ENCODE peak calls at places on chromosomes 4 and X, in six cellular contexts. L, B, X, D, G and Y are unnamed samples.

GRCh38 chr4:102574317-102574716 is 73.2 kb downstream of the NFKB1 start:
- DNase-seq in X (no peak), D (no peak), L (no peak), B (no peak), G (peak; percentile 19), Y (no peak)

GRCh38 chr4:5989236-5990225 is 28.7 kb downstream of the C4orf50 start:
- DNase-seq in L (peak; percentile 28), B (no peak), D (no peak), X (no peak), G (no peak), Y (no peak)

GRCh38 chrX:9535101-9535500 is 70.2 kb downstream of the TBL1X start:
- DNase-seq in L (no peak), G (no peak), X (no peak), D (no peak), B (no peak), Y (no peak)

GRCh38 chrX:2640436-2641150 is 50.5 kb upstream of the CD99 start:
- DNase-seq in G (no peak), X (no peak), L (no peak), D (no peak), B (no peak), Y (no peak)

GRCh38 chrX:24294619-24295018 is 19.2 kb downstream of the SUPT20HL2 start:
- DNase-seq in B (no peak), X (no peak), L (peak; percentile 46), D (peak; percentile 21), G (peak; percentile 49), Y (peak; percentile 59)

GRCh38 chr4:101178731-101179130 is 168.6 kb downstream of the PPP3CA start:
- DNase-seq in X (no peak), D (no peak), G (no peak), L (no peak), B (no peak), Y (no peak)

GRCh38 chr4:83910693-83911092 is 374.8 kb downstream of the GPAT3 start:
- DNase-seq in B (no peak), G (no peak), D (no peak), L (no peak), X (no peak), Y (no peak)

GRCh38 chr4:187612211-187612780 is 383.3 kb upstream of the ZFP42 start:
- DNase-seq in D (no peak), B (no peak), L (peak; percentile 51), G (no peak), X (no peak), Y (no peak)

GRCh38 chrX:68072016-68072415 is 361.3 kb downstream of the OPHN1 start:
- DNase-seq in B (no peak), X (no peak), L (no peak), D (no peak), G (no peak), Y (no peak)

GRCh38 chr4:89254847-89255246 is 52.8 kb downstream of the GPRIN3 start:
- DNase-seq in B (no peak), G (peak; percentile 39), L (no peak), D (no peak), X (peak; percentile 51), Y (peak; percentile 46)

GRCh38 chrX:48531359-48531954 is 8.1 kb upstream of the TBC1D25 start:
- DNase-seq in X (no peak), B (no peak), L (no peak), D (no peak), G (no peak), Y (no peak)

GRCh38 chrX:152843852-152844251 is 13.0 kb downstream of the NSDHL start:
- DNase-seq in G (no peak), L (no peak), B (no peak), X (no peak), D (no peak), Y (no peak)

GRCh38 chr4:152460488-152460887 is 75.4 kb downstream of the FBXW7 start:
- DNase-seq in L (no peak), G (no peak), X (no peak), D (no peak), B (no peak), Y (no peak)

GRCh38 chrX:51461053-51462050 is 35.0 kb downstream of the NUDT11 start:
- DNase-seq in G (peak; percentile 13), X (no peak), D (no peak), L (no peak), B (no peak), Y (peak; percentile 54)

GRCh38 chrX:151796576-151796975 is 62.0 kb downstream of the CNGA2 start:
- DNase-seq in D (no peak), L (no peak), B (no peak), X (no peak), G (no peak), Y (no peak)

GRCh38 chr4:136412708-136413107 is 1119.6 kb downstream of the PCDH18 start:
- DNase-seq in X (no peak), G (no peak), L (no peak), D (no peak), B (no peak), Y (no peak)

GRCh38 chrX:1582686-1583437 is 8.5 kb upstream of the AKAP17A start:
- DNase-seq in B (no peak), D (no peak), X (no peak), G (peak; percentile 67), L (no peak), Y (no peak)

GRCh38 chr4:20259707-20260106 is 8.0 kb downstream of the SLIT2 start:
- DNase-seq in L (no peak), X (no peak), B (no peak), G (no peak), D (no peak), Y (no peak)

GRCh38 chrX:10486373-10486772 is 134.0 kb downstream of the MID1 start:
- DNase-seq in L (no peak), D (no peak), G (no peak), B (no peak), X (no peak), Y (no peak)

GRCh38 chr4:139866270-139866962 is 200.8 kb downstream of the MGST2 start:
- DNase-seq in G (no peak), L (no peak), X (no peak), B (no peak), D (no peak), Y (peak; percentile 49)

GRCh38 chrX:72381439-72382198 is 75.9 kb upstream of the CITED1 start:
- DNase-seq in G (no peak), D (no peak), B (no peak), L (no peak), X (no peak), Y (no peak)

GRCh38 chr4:77395481-77395880 is 210.1 kb upstream of the CXCL13 start:
- DNase-seq in X (no peak), D (no peak), L (no peak), G (no peak), B (no peak), Y (no peak)

GRCh38 chr4:2247128-2248043 is 5.5 kb upstream of the HAUS3 start:
- DNase-seq in X (no peak), B (no peak), D (peak; percentile 19), L (peak; percentile 43), G (no peak), Y (peak; percentile 12)

GRCh38 chrX:153871946-153872878 is 13.8 kb downstream of the L1CAM start:
- DNase-seq in G (no peak), L (no peak), B (no peak), X (no peak), D (no peak), Y (no peak)

GRCh38 chrX:38879631-38880220 is 78.5 kb downstream of the MID1IP1 start:
- DNase-seq in G (peak; percentile 17), X (no peak), L (no peak), B (no peak), D (no peak), Y (no peak)

GRCh38 chr4:155780773-155781172 is 22.0 kb downstream of the GUCY1B1 start:
- DNase-seq in L (no peak), B (no peak), D (no peak), X (no peak), G (no peak), Y (no peak)

GRCh38 chrX:20663287-20663686 is 396.6 kb upstream of the RPS6KA3 start:
- DNase-seq in D (no peak), X (no peak), G (no peak), B (no peak), L (no peak), Y (no peak)

GRCh38 chrX:46326161-46326560 is 219.1 kb downstream of the ZNF674 start:
- DNase-seq in X (no peak), G (no peak), B (no peak), L (no peak), D (no peak), Y (no peak)

GRCh38 chr4:86926428-86927086 is 8.3 kb upstream of the AFF1 start:
- DNase-seq in L (no peak), B (no peak), D (no peak), G (no peak), X (no peak), Y (no peak)

GRCh38 chrX:93259029-93259428 is 414.3 kb downstream of the NAP1L3 start:
- DNase-seq in D (no peak), X (no peak), B (no peak), G (no peak), L (no peak), Y (no peak)

GRCh38 chrX:41922125-41922521 is 1.2 kb downstream of the CASK start:
- DNase-seq in X (no peak), D (no peak), G (peak; percentile 29), L (no peak), B (no peak), Y (peak; percentile 13)

GRCh38 chr4:15144249-15144966 is 142.1 kb downstream of the CPEB2 start:
- DNase-seq in B (no peak), L (no peak), D (no peak), X (no peak), G (no peak), Y (no peak)

GRCh38 chr4:151049430-151049884 is 34.4 kb upstream of the LRBA start:
- DNase-seq in D (no peak), X (no peak), L (no peak), B (no peak), G (no peak), Y (peak; percentile 25)

GRCh38 chrX:71909956-71910355 is 689 bp upstream of the NHSL2 start:
- DNase-seq in L (no peak), D (peak; percentile 27), G (no peak), B (no peak), X (no peak), Y (peak; percentile 21)

GRCh38 chr4:144104509-144105130 is 35.9 kb downstream of the GYPA start:
- DNase-seq in L (no peak), X (no peak), D (no peak), G (no peak), B (no peak), Y (no peak)

GRCh38 chrX:45381366-45381765 is 180.7 kb upstream of the DIPK2B start:
- DNase-seq in X (no peak), G (no peak), B (no peak), D (no peak), L (no peak), Y (no peak)

GRCh38 chr4:168057412-168057811 is 34.9 kb upstream of the ANXA10 start:
- DNase-seq in X (no peak), L (no peak), B (no peak), G (no peak), D (no peak), Y (no peak)